ENCODE peak calls at places on chromosomes 6 and 20, in four cellular contexts. V, B, N and S are unnamed samples. For H3K4me1 and H3K9me3, the result is how much of the 10 kb centered on the place peaks cover.

GRCh38 chr6:152300517-152300916 is 336.6 kb downstream of the SYNE1 start:
- DNase-seq in V (no peak), B (peak), N (no peak), S (no peak)

GRCh38 chr6:116461563-116462507 is 660 bp downstream of the CALHM6 start:
- DNase-seq in V (peak), B (peak), N (peak), S (peak)

GRCh38 chr6:81476881-81477280 is 275.6 kb downstream of the TENT5A start:
- DNase-seq in V (no peak), B (no peak), N (no peak), S (no peak)

GRCh38 chr6:142551145-142551811 is 249.5 kb downstream of the ADGRG6 start:
- DNase-seq in V (no peak), B (no peak), N (peak), S (no peak)

GRCh38 chr6:140344149-140344913 is 969.9 kb upstream of the CITED2 start:
- DNase-seq in V (no peak), B (no peak), N (no peak), S (no peak)

GRCh38 chr6:75333811-75334210 is 49.2 kb upstream of the TMEM30A start:
- DNase-seq in V (no peak), B (no peak), N (no peak), S (no peak)

GRCh38 chr6:75524322-75524972 is 30.8 kb upstream of the FILIP1 start:
- DNase-seq in V (no peak), B (peak), N (no peak), S (no peak)

GRCh38 chr6:35170891-35171290 is 29.8 kb upstream of the TCP11 start:
- DNase-seq in V (no peak), B (no peak), N (no peak), S (no peak)

GRCh38 chr20:12358006-12358654 is 440.4 kb downstream of the BTBD3 start:
- DNase-seq in V (no peak), B (peak), N (no peak), S (no peak)

GRCh38 chr20:45964024-45964423 is 8.0 kb downstream of the ZNF335 start:
- DNase-seq in V (no peak), B (peak), N (no peak), S (no peak)

GRCh38 chr6:40810176-40810575 is 223.0 kb upstream of the LRFN2 start:
- DNase-seq in V (no peak), B (no peak), N (no peak), S (no peak)

GRCh38 chr6:88376759-88377387 is 210.7 kb upstream of the CNR1 start:
- DNase-seq in V (no peak), B (no peak), N (no peak), S (no peak)

GRCh38 chr6:143619844-143620243 is 57.9 kb upstream of the PHACTR2 start:
- DNase-seq in V (no peak), B (no peak), N (no peak), S (no peak)

GRCh38 chr6:137493218-137494038 is 766 bp downstream of the OLIG3 start:
- DNase-seq in V (peak), B (no peak), N (peak), S (no peak)

DNA sequence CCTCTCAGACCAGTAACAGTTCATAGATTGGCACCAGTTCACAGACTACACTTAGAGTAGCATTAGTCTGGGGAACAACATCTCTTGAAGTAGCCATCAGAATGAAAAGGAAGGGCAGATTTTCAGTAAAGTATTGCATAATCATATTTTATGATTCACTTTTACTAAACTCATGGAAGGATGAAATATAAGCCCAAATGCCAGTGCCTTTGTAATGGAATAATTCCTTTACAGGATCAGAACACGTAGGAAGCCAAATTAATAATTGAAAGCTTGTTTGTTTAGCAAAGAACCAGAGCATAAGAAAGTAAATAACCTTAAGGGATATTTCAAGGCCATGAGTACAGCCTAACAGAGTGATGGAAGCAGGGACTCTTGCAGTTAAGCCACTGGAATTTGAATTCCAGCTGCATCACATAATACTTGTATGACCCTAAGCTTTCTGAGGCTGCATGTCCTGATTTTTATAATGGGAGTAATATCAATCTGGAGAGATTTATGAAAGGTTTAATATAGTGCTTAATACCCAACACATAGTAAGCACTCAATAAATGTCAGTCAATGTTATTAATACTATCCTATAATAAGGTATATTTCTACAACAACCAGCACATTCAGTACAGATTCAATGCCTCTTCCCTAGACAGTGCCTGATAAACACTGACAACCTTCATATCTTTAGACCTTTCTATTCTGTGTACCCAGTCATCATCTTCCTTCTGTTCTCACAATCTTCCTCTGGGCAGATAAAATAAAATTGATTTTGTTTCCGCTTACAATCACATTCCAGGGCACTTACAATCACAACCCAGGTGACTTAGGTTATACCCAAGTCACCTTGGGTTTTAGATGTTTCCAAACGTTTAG is 11.2 kb upstream of the LOC128125822 start:
- DNase-seq in V (no peak), B (no peak), N (no peak), S (no peak)
- H3K27ac ChIP-seq in V (peak), B (peak), N (peak), S (no peak)

DNA sequence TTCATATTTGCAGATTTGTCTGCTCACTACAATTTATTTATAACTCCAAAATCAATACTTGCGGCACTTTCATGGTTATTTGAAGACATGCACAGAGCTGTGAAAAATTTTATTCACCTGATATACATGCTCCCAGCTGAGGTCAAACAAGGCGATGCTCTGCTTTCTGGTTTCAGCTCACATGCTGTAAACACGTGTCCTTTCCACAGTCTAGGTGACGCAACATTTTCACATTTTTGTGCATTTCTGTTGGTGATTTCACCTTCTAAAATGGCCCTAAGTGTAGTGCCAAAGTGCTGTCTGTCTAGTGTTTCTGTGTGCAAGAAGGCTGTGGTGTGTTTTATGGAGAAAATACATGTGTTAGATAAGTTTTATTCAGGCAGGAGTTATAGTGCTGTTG is 650.5 kb downstream of the RNF144B start:
- DNase-seq in V (no peak), B (no peak), N (no peak), S (no peak)
- H3K4me1 ChIP-seq in V (under half), B (under half), N (under half), S (under half)

GRCh38 chr20:24943731-24944130 is 5.3 kb upstream of the CST7 start:
- DNase-seq in V (no peak), B (no peak), N (no peak), S (no peak)
- H3K9me3 ChIP-seq in V (under half), B (under half), N (under half), S (under half)

GRCh38 chr6:105167987-105168386 is 11.8 kb downstream of the POPDC3 start:
- DNase-seq in V (no peak), B (no peak), N (no peak), S (no peak)

GRCh38 chr6:105164418-105164817 is 15.4 kb downstream of the POPDC3 start:
- DNase-seq in V (no peak), B (no peak), N (no peak), S (no peak)

GRCh38 chr6:105161411-105161810 is 18.4 kb downstream of the POPDC3 start:
- DNase-seq in V (no peak), B (no peak), N (no peak), S (no peak)

GRCh38 chr6:105163186-105163585 is 16.6 kb downstream of the POPDC3 start:
- DNase-seq in V (no peak), B (no peak), N (no peak), S (no peak)

GRCh38 chr6:105162377-105162776 is 17.4 kb downstream of the POPDC3 start:
- DNase-seq in V (no peak), B (no peak), N (no peak), S (no peak)
- H3K27ac ChIP-seq in V (no peak), B (no peak), N (no peak), S (no peak)